ENCODE peak calls at places on chromosomes 13 and 19, in four cellular contexts. One of them, this sample, is unnamed.

GRCh38 chr13:114149774-114150740 is 17.6 kb upstream of the RASA3 start:
- DNase-seq in heart left ventricle: no peak
- DNase-seq in gastrocnemius medialis: no peak
- DNase-seq in hepatocyte: no peak
- DNase-seq in this sample: no peak

GRCh38 chr19:51915324-51915867 is 10.6 kb upstream of the ZNF649 start:
- DNase-seq in heart left ventricle: no peak
- DNase-seq in gastrocnemius medialis: no peak
- DNase-seq in hepatocyte: no peak
- DNase-seq in this sample: no peak

GRCh38 chr13:111510502-111511218 is 190.2 kb downstream of the TEX29 start:
- DNase-seq in heart left ventricle: no peak
- DNase-seq in gastrocnemius medialis: no peak
- DNase-seq in hepatocyte: no peak
- DNase-seq in this sample: no peak

GRCh38 chr19:57406516-57407123 is 4.3 kb upstream of the ZNF17 start:
- DNase-seq in heart left ventricle: peak
- DNase-seq in gastrocnemius medialis: peak
- DNase-seq in hepatocyte: peak
- DNase-seq in this sample: peak

GRCh38 chr19:19382118-19382517 is 23.4 kb upstream of the GATAD2A start:
- DNase-seq in heart left ventricle: no peak
- DNase-seq in gastrocnemius medialis: no peak
- DNase-seq in hepatocyte: no peak
- DNase-seq in this sample: no peak

GRCh38 chr19:38263696-38264485 is 482 bp upstream of the SPINT2 start:
- DNase-seq in heart left ventricle: peak
- DNase-seq in gastrocnemius medialis: no peak
- DNase-seq in hepatocyte: peak
- DNase-seq in this sample: peak

GRCh38 chr13:110006304-110006703 is 219.9 kb upstream of the IRS2 start:
- DNase-seq in heart left ventricle: peak
- DNase-seq in gastrocnemius medialis: peak
- DNase-seq in hepatocyte: no peak
- DNase-seq in this sample: no peak

GRCh38 chr13:41917641-41918040 is 43.3 kb downstream of the VWA8 start:
- DNase-seq in heart left ventricle: no peak
- DNase-seq in gastrocnemius medialis: no peak
- DNase-seq in hepatocyte: no peak
- DNase-seq in this sample: peak

GRCh38 chr19:5048091-5048726 is 79.3 kb downstream of the KDM4B start:
- DNase-seq in heart left ventricle: peak
- DNase-seq in gastrocnemius medialis: peak
- DNase-seq in hepatocyte: peak
- DNase-seq in this sample: peak

GRCh38 chr19:16023558-16023915 is 52.8 kb upstream of the TPM4 start:
- DNase-seq in heart left ventricle: no peak
- DNase-seq in gastrocnemius medialis: no peak
- DNase-seq in hepatocyte: no peak
- DNase-seq in this sample: no peak

GRCh38 chr13:48975926-48976676 is 389 bp downstream of the FNDC3A start:
- DNase-seq in heart left ventricle: peak
- DNase-seq in gastrocnemius medialis: peak
- DNase-seq in hepatocyte: peak
- DNase-seq in this sample: peak

GRCh38 chr19:53980553-53981407 is 10.7 kb upstream of the CACNG6 start:
- DNase-seq in heart left ventricle: no peak
- DNase-seq in gastrocnemius medialis: peak
- DNase-seq in hepatocyte: peak
- DNase-seq in this sample: no peak

GRCh38 chr19:19782783-19783182 is 38.8 kb downstream of the ZNF506 start:
- DNase-seq in heart left ventricle: no peak
- DNase-seq in gastrocnemius medialis: no peak
- DNase-seq in hepatocyte: no peak
- DNase-seq in this sample: peak

GRCh38 chr13:95354156-95354555 is 52.9 kb upstream of the ABCC4 start:
- DNase-seq in heart left ventricle: no peak
- DNase-seq in gastrocnemius medialis: no peak
- DNase-seq in hepatocyte: no peak
- DNase-seq in this sample: no peak

GRCh38 chr13:99043700-99044300 is 65.9 kb upstream of the DOCK9 start:
- DNase-seq in heart left ventricle: no peak
- DNase-seq in gastrocnemius medialis: no peak
- DNase-seq in hepatocyte: no peak
- DNase-seq in this sample: no peak

GRCh38 chr13:95027638-95028037 is 273.6 kb downstream of the ABCC4 start:
- DNase-seq in heart left ventricle: no peak
- DNase-seq in gastrocnemius medialis: no peak
- DNase-seq in hepatocyte: no peak
- DNase-seq in this sample: no peak

GRCh38 chr13:91072511-91072910 is 275.0 kb upstream of the MIR17HG start:
- DNase-seq in heart left ventricle: no peak
- DNase-seq in gastrocnemius medialis: no peak
- DNase-seq in hepatocyte: no peak
- DNase-seq in this sample: no peak

GRCh38 chr19:5578094-5578846 is 10.5 kb upstream of the TINCR start:
- DNase-seq in heart left ventricle: peak
- DNase-seq in gastrocnemius medialis: peak
- DNase-seq in hepatocyte: peak
- DNase-seq in this sample: peak

GRCh38 chr19:51439021-51439465 is 19.2 kb downstream of the SIGLEC8 start:
- DNase-seq in heart left ventricle: no peak
- DNase-seq in gastrocnemius medialis: no peak
- DNase-seq in hepatocyte: no peak
- DNase-seq in this sample: peak

GRCh38 chr13:80413611-80414010 is 72.7 kb upstream of the SPRY2 start:
- DNase-seq in heart left ventricle: no peak
- DNase-seq in gastrocnemius medialis: no peak
- DNase-seq in hepatocyte: no peak
- DNase-seq in this sample: no peak

DNA sequence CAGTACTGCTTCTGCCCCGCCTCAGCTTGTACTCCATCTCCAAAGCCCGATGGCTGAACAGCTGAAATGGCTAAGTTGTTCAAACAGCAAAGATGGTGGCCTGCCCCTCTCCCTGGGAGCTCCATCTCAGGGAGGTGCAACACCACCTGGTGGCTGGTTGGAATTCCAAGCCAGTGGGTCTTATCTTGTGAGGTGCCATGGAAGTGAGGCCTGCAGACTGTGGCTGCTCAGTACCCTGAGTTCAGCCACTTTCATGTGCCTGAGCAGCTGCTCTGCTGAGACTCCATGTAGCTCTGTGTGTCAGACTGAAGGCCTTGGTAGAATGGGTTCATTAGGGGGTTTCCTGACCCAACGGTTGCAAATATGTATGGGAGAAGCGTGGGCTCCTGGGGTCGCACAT is 67.3 kb upstream of the SPRY2 start:
- DNase-seq in heart left ventricle: no peak
- DNase-seq in gastrocnemius medialis: no peak
- DNase-seq in hepatocyte: no peak
- DNase-seq in this sample: peak
- TF ChIP-seq CTCF in heart left ventricle: no peak
- TF ChIP-seq CTCF in gastrocnemius medialis: no peak
- TF ChIP-seq CTCF in hepatocyte: no peak
- TF ChIP-seq CTCF in this sample: no peak

DNA sequence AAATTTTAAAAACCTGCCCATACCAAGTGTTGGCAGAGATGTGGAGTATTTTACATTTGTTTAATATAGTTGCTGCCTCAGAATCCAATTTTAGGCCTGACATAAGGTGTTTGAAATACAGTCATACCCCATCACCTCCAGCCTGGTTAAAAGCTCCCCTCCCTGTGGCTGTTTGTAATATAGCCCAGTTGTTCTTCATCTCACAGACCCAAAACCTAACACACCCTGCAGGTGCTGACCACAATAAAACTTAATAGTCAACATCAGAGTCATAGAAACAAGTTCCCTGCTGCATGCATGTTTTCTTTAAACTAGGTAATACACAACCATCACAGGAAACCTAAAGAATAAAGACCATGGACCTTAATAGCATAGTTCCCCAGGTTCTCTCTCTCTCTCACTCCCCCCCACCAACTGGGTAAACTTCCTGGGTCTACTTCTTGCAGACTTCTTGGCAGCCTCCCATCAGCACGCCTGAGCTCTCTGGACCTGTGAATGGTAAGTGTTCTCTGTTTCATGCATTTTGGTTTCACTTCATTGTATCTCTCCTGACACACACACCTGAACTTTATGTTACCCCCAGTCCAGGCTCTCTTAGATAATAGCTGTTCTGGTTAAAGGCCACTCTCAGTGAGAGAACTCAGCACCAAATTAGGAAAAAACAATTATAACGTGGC is 1369.9 kb downstream of the EFNB2 start:
- DNase-seq in heart left ventricle: no peak
- DNase-seq in gastrocnemius medialis: no peak
- DNase-seq in hepatocyte: no peak
- DNase-seq in this sample: no peak
- TF ChIP-seq CTCF in heart left ventricle: no peak
- TF ChIP-seq CTCF in gastrocnemius medialis: no peak
- TF ChIP-seq CTCF in hepatocyte: no peak
- TF ChIP-seq CTCF in this sample: no peak

GRCh38 chr19:40702337-40703012 is 12.0 kb upstream of the NUMBL start:
- DNase-seq in heart left ventricle: peak
- DNase-seq in gastrocnemius medialis: no peak
- DNase-seq in hepatocyte: peak
- DNase-seq in this sample: no peak
- TF ChIP-seq CTCF in heart left ventricle: peak
- TF ChIP-seq CTCF in gastrocnemius medialis: no peak
- TF ChIP-seq CTCF in hepatocyte: peak
- TF ChIP-seq CTCF in this sample: no peak

DNA sequence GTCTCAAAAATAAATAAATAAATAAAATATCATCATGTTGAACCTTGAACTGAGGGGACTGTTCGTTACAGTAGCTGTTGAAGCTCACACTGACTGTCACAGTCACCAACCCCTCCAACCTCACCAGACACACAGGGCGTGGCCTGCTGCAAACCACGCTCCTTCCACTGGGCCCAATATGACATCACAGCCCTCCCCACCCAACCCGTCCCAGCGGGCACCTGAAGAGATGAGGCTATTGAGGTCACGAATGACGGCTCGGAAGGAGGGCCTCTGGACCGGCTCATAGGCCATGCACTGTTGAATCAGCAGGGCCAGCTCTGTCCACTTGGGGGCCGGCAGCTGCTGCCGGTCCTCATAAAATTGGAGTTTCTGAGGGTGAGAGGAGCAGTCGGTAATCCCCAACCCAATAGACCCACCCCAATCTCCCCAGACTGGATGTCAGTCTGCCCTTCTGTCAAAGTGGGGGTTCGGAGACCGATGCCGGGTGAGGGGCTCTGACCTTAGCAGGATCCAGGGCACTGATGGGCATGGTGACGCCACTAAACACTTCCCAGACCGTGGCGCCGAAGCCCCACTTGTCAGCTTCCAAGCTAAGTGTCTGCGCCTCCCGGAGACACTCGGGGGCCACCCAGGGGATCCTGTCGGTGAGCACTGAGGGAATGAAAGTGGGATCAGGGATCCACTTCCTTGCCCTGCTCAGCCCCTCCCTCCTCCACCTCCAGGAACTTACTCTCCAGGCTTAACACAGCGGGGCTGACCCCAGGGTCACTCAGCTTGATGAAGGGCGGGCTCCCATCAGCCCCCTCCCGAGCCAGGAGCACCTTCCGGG is 13.2 kb downstream of the JAK3 start:
- DNase-seq in heart left ventricle: no peak
- DNase-seq in gastrocnemius medialis: no peak
- DNase-seq in hepatocyte: no peak
- DNase-seq in this sample: peak
- TF ChIP-seq CTCF in heart left ventricle: no peak
- TF ChIP-seq CTCF in gastrocnemius medialis: no peak
- TF ChIP-seq CTCF in hepatocyte: no peak
- TF ChIP-seq CTCF in this sample: no peak

GRCh38 chr19:6925801-6926751 is 38.7 kb downstream of the ADGRE1 start:
- DNase-seq in heart left ventricle: no peak
- DNase-seq in gastrocnemius medialis: no peak
- DNase-seq in hepatocyte: no peak
- DNase-seq in this sample: peak
- TF ChIP-seq CTCF in heart left ventricle: no peak
- TF ChIP-seq CTCF in gastrocnemius medialis: no peak
- TF ChIP-seq CTCF in hepatocyte: no peak
- TF ChIP-seq CTCF in this sample: no peak

DNA sequence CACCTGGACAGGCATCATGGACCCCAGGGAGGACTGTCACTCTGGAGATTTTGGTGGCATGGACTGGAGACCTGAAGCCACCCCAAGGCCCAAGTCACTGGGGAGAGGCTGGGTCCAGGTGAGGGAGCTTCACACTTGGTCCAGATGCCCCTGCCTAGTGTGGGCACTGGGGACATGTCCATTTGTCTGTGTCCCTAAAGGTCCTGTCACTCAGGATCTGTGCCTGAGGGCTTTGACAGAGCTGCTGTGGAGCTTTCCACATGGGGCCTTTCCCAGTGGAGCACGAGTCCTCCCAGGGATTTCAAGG is 40.5 kb upstream of the CEACAM8 start:
- DNase-seq in heart left ventricle: no peak
- DNase-seq in gastrocnemius medialis: no peak
- DNase-seq in hepatocyte: no peak
- DNase-seq in this sample: no peak
- TF ChIP-seq CTCF in heart left ventricle: no peak
- TF ChIP-seq CTCF in gastrocnemius medialis: peak
- TF ChIP-seq CTCF in hepatocyte: no peak
- TF ChIP-seq CTCF in this sample: peak

DNA sequence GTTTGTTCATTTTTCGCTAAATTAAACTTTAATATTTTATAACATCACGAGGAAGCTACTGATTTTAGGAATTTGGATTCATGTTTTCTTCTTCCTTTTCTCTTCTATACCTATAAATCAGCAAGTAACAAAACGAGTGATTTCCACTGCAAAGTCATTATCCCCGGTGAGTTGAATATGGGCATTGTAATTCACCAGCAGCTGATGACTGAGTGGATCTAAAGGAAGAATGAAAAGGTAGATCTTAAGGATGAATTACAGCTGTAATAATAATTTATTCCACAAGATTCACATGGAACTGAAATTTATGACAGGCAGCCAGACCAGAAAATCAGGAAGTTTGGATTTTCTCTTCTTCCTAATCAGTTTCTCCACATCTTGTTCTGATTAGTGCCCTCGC is 111.4 kb downstream of the GPC6 start:
- DNase-seq in heart left ventricle: no peak
- DNase-seq in gastrocnemius medialis: no peak
- DNase-seq in hepatocyte: no peak
- DNase-seq in this sample: no peak
- TF ChIP-seq CTCF in heart left ventricle: no peak
- TF ChIP-seq CTCF in gastrocnemius medialis: no peak
- TF ChIP-seq CTCF in hepatocyte: no peak
- TF ChIP-seq CTCF in this sample: no peak

This sample was measured in activated CD8-positive, alpha-beta T cell treated with anti-CD3 and anti-CD28 coated beads for 36 hours.